ENCODE peak calls at places on chromosomes 2 and 18, in eight cellular contexts. N is stimulated activated CD8-positive, alpha-beta memory T cell treated with anti-CD3 and anti-CD28 coated beads, Interleukin-2, amount 100 ng/mL, for 1 hour; O is left ventricle myocardium inferior; E is GM23248; H is activated T-helper 1 cell treated with Interleukin-2 at 50 U/mL for 16 hours; C is cardiac fibroblast; Z is RPMI7951; S is astrocyte of the spinal cord. B is an unnamed sample.

GRCh38 chr2:239192456-239192855 is 208.4 kb downstream of the HDAC4 start:
- DNase-seq in N (no peak), O (no peak), E (no peak), H (no peak), C (no peak), Z (no peak), S (no peak), B (no peak)

GRCh38 chr2:46632349-46632748 is 153.0 kb downstream of the TMEM247 start:
- DNase-seq in N (no peak), O (no peak), E (peak), H (no peak), C (peak), Z (peak), S (peak), B (no peak)

GRCh38 chr2:138319616-138320015 is 182.0 kb upstream of the SPOPL start:
- DNase-seq in N (no peak), O (no peak), E (no peak), H (no peak), C (peak), Z (no peak), S (no peak), B (no peak)

GRCh38 chr18:46067431-46068007 is 4.5 kb downstream of the PSTPIP2 start:
- DNase-seq in N (no peak), O (no peak), E (no peak), H (no peak), C (peak), Z (peak), S (peak), B (no peak)

GRCh38 chr2:70087703-70088507 is 628 bp downstream of the PCBP1 start:
- DNase-seq in N (no peak), O (peak), E (peak), H (peak), C (peak), Z (peak), S (peak), B (peak)

GRCh38 chr2:64196986-64197385 is 52.8 kb upstream of the PELI1 start:
- DNase-seq in N (no peak), O (no peak), E (no peak), H (no peak), C (no peak), Z (no peak), S (no peak), B (no peak)

GRCh38 chr18:59674534-59674933 is 22.7 kb downstream of the CCBE1 start:
- DNase-seq in N (no peak), O (no peak), E (no peak), H (no peak), C (no peak), Z (no peak), S (no peak), B (no peak)

GRCh38 chr18:50285071-50285470 is 2.4 kb downstream of the CXXC1 start:
- DNase-seq in N (no peak), O (no peak), E (no peak), H (no peak), C (no peak), Z (no peak), S (no peak), B (no peak)

GRCh38 chr2:207256476-207257207 is 90.9 kb upstream of the KLF7 start:
- DNase-seq in N (no peak), O (no peak), E (peak), H (no peak), C (peak), Z (peak), S (peak), B (no peak)

GRCh38 chr2:3958969-3959368 is 255.6 kb downstream of the DCDC2C start:
- DNase-seq in N (no peak), O (no peak), E (no peak), H (no peak), C (no peak), Z (no peak), S (no peak), B (no peak)

GRCh38 chr2:133802366-133802765 is 234.1 kb upstream of the NCKAP5 start:
- DNase-seq in N (no peak), O (no peak), E (no peak), H (no peak), C (no peak), Z (no peak), S (no peak), B (no peak)

GRCh38 chr2:162067596-162067995 is 6.4 kb downstream of the DPP4 start:
- DNase-seq in N (no peak), O (no peak), E (no peak), H (no peak), C (no peak), Z (no peak), S (no peak), B (no peak)

GRCh38 chr2:54672587-54673456 is 50.6 kb upstream of the EML6 start:
- DNase-seq in N (no peak), O (no peak), E (peak), H (no peak), C (peak), Z (no peak), S (no peak), B (no peak)

GRCh38 chr2:42132066-42132965 is 36.8 kb upstream of the EML4 start:
- DNase-seq in N (no peak), O (no peak), E (peak), H (no peak), C (peak), Z (peak), S (peak), B (no peak)

GRCh38 chr18:50341443-50341842 is 33.4 kb upstream of the SKA1 start:
- DNase-seq in N (no peak), O (no peak), E (no peak), H (no peak), C (no peak), Z (no peak), S (no peak), B (no peak)

GRCh38 chr2:40095003-40095402 is 315.9 kb upstream of the THUMPD2 start:
- DNase-seq in N (no peak), O (no peak), E (peak), H (no peak), C (peak), Z (peak), S (peak), B (no peak)

GRCh38 chr2:235954888-235955480 is 213.2 kb downstream of the GBX2 start:
- DNase-seq in N (no peak), O (no peak), E (no peak), H (no peak), C (no peak), Z (no peak), S (no peak), B (no peak)

GRCh38 chr2:43611987-43612894 is 16.4 kb upstream of the THADA start:
- DNase-seq in N (peak), O (peak), E (peak), H (peak), C (peak), Z (peak), S (peak), B (peak)

GRCh38 chr2:33116799-33117198 is 170.0 kb downstream of the LTBP1 start:
- DNase-seq in N (no peak), O (no peak), E (no peak), H (no peak), C (no peak), Z (no peak), S (no peak), B (no peak)

GRCh38 chr2:170222298-170222697 is 44.4 kb downstream of the MYO3B start:
- DNase-seq in N (no peak), O (no peak), E (no peak), H (no peak), C (peak), Z (no peak), S (peak), B (no peak)

GRCh38 chr18:22840606-22841144 is 92.5 kb upstream of the RBBP8 start:
- DNase-seq in N (no peak), O (no peak), E (peak), H (no peak), C (no peak), Z (no peak), S (no peak), B (no peak)

GRCh38 chr2:131105950-131106801 is 1.0 kb downstream of the PLEKHB2 start:
- DNase-seq in N (no peak), O (no peak), E (peak), H (no peak), C (peak), Z (peak), S (peak), B (no peak)

GRCh38 chr2:170911314-170911889 is 17.7 kb upstream of the GORASP2 start:
- DNase-seq in N (no peak), O (no peak), E (no peak), H (no peak), C (no peak), Z (no peak), S (no peak), B (no peak)

GRCh38 chr2:232539298-232540231 is at the start of gene CHRNG:
- DNase-seq in N (no peak), O (peak), E (no peak), H (no peak), C (no peak), Z (no peak), S (no peak), B (no peak)

GRCh38 chr2:37379881-37380296 is 35.5 kb downstream of the QPCT start:
- DNase-seq in N (no peak), O (no peak), E (peak), H (no peak), C (no peak), Z (peak), S (peak), B (no peak)

GRCh38 chr2:85662899-85663683 is 4.9 kb downstream of the SFTPB start:
- DNase-seq in N (no peak), O (no peak), E (peak), H (no peak), C (peak), Z (peak), S (peak), B (no peak)

GRCh38 chr2:30666307-30666874 is 140.9 kb downstream of the CAPN13 start:
- DNase-seq in N (no peak), O (no peak), E (peak), H (no peak), C (peak), Z (peak), S (peak), B (no peak)

GRCh38 chr2:45640575-45640974 is 10.9 kb upstream of the PRKCE start:
- DNase-seq in N (no peak), O (no peak), E (no peak), H (no peak), C (no peak), Z (no peak), S (no peak), B (no peak)

GRCh38 chr2:14944562-14945346 is 312.2 kb downstream of the LRATD1 start:
- DNase-seq in N (no peak), O (no peak), E (peak), H (no peak), C (peak), Z (peak), S (peak), B (no peak)